ENCODE peak calls at places on chromosomes 6 and 20, in four cellular contexts. P is stimulated activated CD8-positive, alpha-beta memory T cell treated with anti-CD3 and anti-CD28 coated beads, Interleukin-15, amount 100 ng/mL, for 1 hour; N is NCI-H1105; U is fibroblast of lung. Y is an unnamed sample.

GRCh38 chr6:169939554-169940164 is 188.2 kb downstream of the ERMARD start:
- DNase-seq in P (no peak), N (no peak), U (no peak), Y (no peak)

GRCh38 chr6:85580878-85581267 is 12.8 kb downstream of the SNX14 start:
- DNase-seq in U (peak), P (no peak), N (no peak), Y (no peak)

GRCh38 chr6:125571207-125571740 is 178.2 kb upstream of the HEY2 start:
- DNase-seq in P (no peak), N (no peak), U (no peak), Y (no peak)

GRCh38 chr20:59775221-59776055 is 158.0 kb downstream of the SYCP2 start:
- DNase-seq in U (no peak), N (no peak), P (no peak), Y (no peak)

GRCh38 chr6:132798820-132799538 is 542 bp upstream of the SLC18B1 start:
- DNase-seq in P (peak), U (peak), N (peak), Y (peak)

GRCh38 chr6:25981529-25982263 is 19.1 kb downstream of the TRIM38 start:
- DNase-seq in N (no peak), U (no peak), P (no peak), Y (no peak)

GRCh38 chr6:7723041-7723447 is 2.9 kb upstream of the BMP6 start:
- DNase-seq in P (peak), N (peak), U (peak), Y (peak)

GRCh38 chr6:143965503-143966171 is 42.4 kb downstream of the PLAGL1 start:
- DNase-seq in U (peak), P (no peak), N (no peak), Y (no peak)

GRCh38 chr6:136086686-136087085 is 163.4 kb downstream of the MTFR2 start:
- DNase-seq in U (peak), N (no peak), P (no peak), Y (no peak)

GRCh38 chr6:43763812-43764522 is 6.0 kb upstream of the VEGFA start:
- DNase-seq in P (no peak), U (no peak), N (no peak), Y (no peak)

GRCh38 chr6:43669922-43670622 is 17.5 kb downstream of the MRPS18A start:
- DNase-seq in N (no peak), P (no peak), U (no peak), Y (no peak)

GRCh38 chr6:15504040-15504491 is 158.8 kb downstream of the DTNBP1 start:
- DNase-seq in N (no peak), P (no peak), U (peak), Y (no peak)

GRCh38 chr6:2734517-2735076 is 16.1 kb downstream of the MYLK4 start:
- DNase-seq in U (no peak), N (no peak), P (no peak), Y (no peak)

GRCh38 chr6:31525553-31525931 is 3.2 kb upstream of the MCCD1 start:
- DNase-seq in N (no peak), U (no peak), P (no peak), Y (no peak)

GRCh38 chr6:165875946-165876345 is 212.9 kb upstream of the PDE10A start:
- DNase-seq in U (no peak), N (no peak), P (no peak), Y (no peak)

GRCh38 chr20:37228111-37228510 is 33.5 kb downstream of the GHRH start:
- DNase-seq in U (no peak), N (no peak), P (no peak), Y (no peak)

GRCh38 chr6:25991785-25992412 is 29.3 kb downstream of the TRIM38 start:
- DNase-seq in P (no peak), U (peak), N (peak), Y (peak)

GRCh38 chr20:14919473-14920157 is 582.2 kb upstream of the FLRT3 start:
- DNase-seq in P (no peak), N (peak), U (no peak), Y (peak)

GRCh38 chr6:151637814-151638213 is 144.0 kb downstream of the CCDC170 start:
- DNase-seq in U (no peak), N (no peak), P (no peak), Y (no peak)

GRCh38 chr6:84028350-84028749 is 5.2 kb upstream of the MRAP2 start:
- DNase-seq in U (no peak), N (no peak), P (no peak), Y (no peak)

GRCh38 chr20:6756961-6757595 is 10.4 kb upstream of the BMP2 start:
- DNase-seq in P (no peak), N (peak), U (no peak), Y (peak)

GRCh38 chr20:5844063-5844681 is 94.0 kb downstream of the SHLD1 start:
- DNase-seq in P (no peak), U (peak), N (no peak), Y (peak)

GRCh38 chr6:41548098-41548840 is 2.1 kb downstream of the FOXP4 start:
- DNase-seq in U (no peak), N (no peak), P (no peak), Y (no peak)

GRCh38 chr20:48107560-48107959 is 322.3 kb upstream of the SULF2 start:
- DNase-seq in U (peak), N (no peak), P (no peak), Y (no peak)

GRCh38 chr20:1827974-1828785 is 67.0 kb upstream of the SIRPA start:
- DNase-seq in P (no peak), N (no peak), U (no peak), Y (no peak)

GRCh38 chr6:81614292-81614691 is 138.2 kb downstream of the TENT5A start:
- DNase-seq in N (no peak), U (peak), P (no peak), Y (peak)

GRCh38 chr6:23980965-23981364 is 145.1 kb upstream of the NRSN1 start:
- DNase-seq in U (no peak), P (no peak), N (no peak), Y (no peak)

GRCh38 chr20:63979549-63980316 is at the start of gene SAMD10:
- DNase-seq in N (peak), P (peak), U (no peak), Y (peak)

GRCh38 chr6:52409499-52409898 is 10.6 kb upstream of the EFHC1 start:
- DNase-seq in U (peak), P (no peak), N (no peak), Y (no peak)

GRCh38 chr20:49281059-49281912 is 3.4 kb upstream of the ZNFX1 start:
- DNase-seq in N (no peak), U (peak), P (no peak), Y (no peak)

GRCh38 chr6:30691208-30691872 is 556 bp upstream of the NRM start:
- DNase-seq in U (no peak), N (no peak), P (no peak), Y (no peak)

GRCh38 chr20:46348231-46348803 is 40.0 kb upstream of the CDH22 start:
- DNase-seq in U (peak), N (peak), P (no peak), Y (no peak)

GRCh38 chr6:25232478-25232877 is 46.7 kb upstream of the CARMIL1 start:
- DNase-seq in N (no peak), P (no peak), U (peak), Y (no peak)

GRCh38 chr20:22523128-22523498 is 61.3 kb downstream of the FOXA2 start:
- DNase-seq in U (no peak), P (no peak), N (no peak), Y (no peak)

GRCh38 chr6:109514946-109515345 is 31.9 kb upstream of the ZBTB24 start:
- DNase-seq in N (no peak), U (no peak), P (no peak), Y (no peak)

GRCh38 chr20:62263396-62263795 is 25.1 kb downstream of the OSBPL2 start:
- DNase-seq in N (no peak), P (no peak), U (no peak), Y (no peak)

Y was measured in NCI-H345.